ENCODE peak calls at places on chromosomes 11 and 22, in four cellular contexts. One of them, this sample, is unnamed.

GRCh38 chr22:43007519-43008102 is 7.3 kb downstream of the PACSIN2 start:
- DNase-seq in neuronal stem cell: no peak
- DNase-seq in trophoblast cell: peak
- DNase-seq in IMR-90: peak
- DNase-seq in this sample: no peak

GRCh38 chr22:33073989-33074391 is 15.8 kb upstream of the SYN3 start:
- DNase-seq in trophoblast cell: no peak
- DNase-seq in neuronal stem cell: no peak
- DNase-seq in IMR-90: no peak
- DNase-seq in this sample: no peak

GRCh38 chr11:104476454-104476853 is 312.5 kb upstream of the PDGFD start:
- DNase-seq in trophoblast cell: no peak
- DNase-seq in neuronal stem cell: no peak
- DNase-seq in IMR-90: no peak
- DNase-seq in this sample: no peak

GRCh38 chr11:130022799-130023198 is 20.2 kb upstream of the PRDM10 start:
- DNase-seq in neuronal stem cell: no peak
- DNase-seq in trophoblast cell: no peak
- DNase-seq in IMR-90: no peak
- DNase-seq in this sample: no peak

GRCh38 chr11:134978388-134979088 is 566.5 kb upstream of the B3GAT1 start:
- DNase-seq in IMR-90: no peak
- DNase-seq in neuronal stem cell: no peak
- DNase-seq in trophoblast cell: no peak
- DNase-seq in this sample: peak

GRCh38 chr22:23376256-23376655 is 195.9 kb downstream of the BCR start:
- DNase-seq in trophoblast cell: peak
- DNase-seq in neuronal stem cell: no peak
- DNase-seq in IMR-90: no peak
- DNase-seq in this sample: peak

GRCh38 chr22:42439021-42439420 is 6.8 kb upstream of the NFAM1 start:
- DNase-seq in neuronal stem cell: no peak
- DNase-seq in trophoblast cell: no peak
- DNase-seq in IMR-90: no peak
- DNase-seq in this sample: no peak

GRCh38 chr22:19240813-19241592 is 50.5 kb downstream of the CLTCL1 start:
- DNase-seq in trophoblast cell: no peak
- DNase-seq in IMR-90: no peak
- DNase-seq in neuronal stem cell: no peak
- DNase-seq in this sample: no peak

GRCh38 chr22:24244144-24244787 is 616 bp downstream of the GGT5 start:
- DNase-seq in trophoblast cell: no peak
- DNase-seq in IMR-90: peak
- DNase-seq in neuronal stem cell: no peak
- DNase-seq in this sample: no peak

GRCh38 chr11:63687845-63688244 is 6.5 kb downstream of the RTN3 start:
- DNase-seq in trophoblast cell: no peak
- DNase-seq in IMR-90: no peak
- DNase-seq in neuronal stem cell: no peak
- DNase-seq in this sample: no peak

GRCh38 chr11:74179234-74180126 is 8.4 kb downstream of the PPME1 start:
- DNase-seq in neuronal stem cell: no peak
- DNase-seq in IMR-90: peak
- DNase-seq in trophoblast cell: no peak
- DNase-seq in this sample: no peak

GRCh38 chr11:10809373-10810199 is 860 bp upstream of the EIF4G2 start:
- DNase-seq in trophoblast cell: peak
- DNase-seq in neuronal stem cell: peak
- DNase-seq in IMR-90: peak
- DNase-seq in this sample: peak

GRCh38 chr22:38316340-38317236 is 645 bp downstream of the CSNK1E start:
- DNase-seq in trophoblast cell: peak
- DNase-seq in neuronal stem cell: no peak
- DNase-seq in IMR-90: peak
- DNase-seq in this sample: no peak

GRCh38 chr11:116457336-116458007 is 315.3 kb downstream of the BUD13 start:
- DNase-seq in trophoblast cell: no peak
- DNase-seq in IMR-90: no peak
- DNase-seq in neuronal stem cell: peak
- DNase-seq in this sample: no peak

GRCh38 chr22:35984776-35985175 is 43.8 kb downstream of the RBFOX2 start:
- DNase-seq in IMR-90: no peak
- DNase-seq in trophoblast cell: peak
- DNase-seq in neuronal stem cell: no peak
- DNase-seq in this sample: no peak

GRCh38 chr11:62958547-62959071 is 26.2 kb downstream of the SLC22A6 start:
- DNase-seq in IMR-90: peak
- DNase-seq in trophoblast cell: no peak
- DNase-seq in neuronal stem cell: no peak
- DNase-seq in this sample: no peak

GRCh38 chr22:44898236-44898635 is 111.6 kb downstream of the PHF21B start:
- DNase-seq in trophoblast cell: no peak
- DNase-seq in IMR-90: no peak
- DNase-seq in neuronal stem cell: no peak
- DNase-seq in this sample: no peak

GRCh38 chr11:91686700-91687099 is 537.9 kb upstream of the FAT3 start:
- DNase-seq in trophoblast cell: no peak
- DNase-seq in neuronal stem cell: no peak
- DNase-seq in IMR-90: no peak
- DNase-seq in this sample: no peak

DNA sequence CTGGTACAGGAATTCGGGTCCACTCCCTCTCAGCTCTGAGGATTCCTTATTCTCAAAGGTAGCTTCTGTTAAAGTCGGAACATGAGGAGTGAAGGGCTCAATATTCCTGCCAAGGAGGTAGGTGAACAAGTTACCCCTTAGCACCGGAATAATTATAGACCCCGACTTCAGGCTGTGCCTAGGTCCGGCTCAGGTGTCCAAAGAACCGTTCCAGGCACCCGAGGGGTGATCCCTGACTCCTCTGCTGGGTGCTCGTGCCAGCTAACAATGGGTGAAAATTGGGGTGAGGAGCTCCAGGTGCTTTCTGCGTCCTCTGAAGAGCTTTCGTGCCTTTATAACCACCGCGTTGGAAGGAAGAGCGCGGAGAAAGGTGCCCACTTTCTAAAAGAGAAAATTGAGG is 445 bp downstream of the CYB561A3 start:
- DNase-seq in trophoblast cell: peak
- DNase-seq in neuronal stem cell: no peak
- DNase-seq in IMR-90: no peak
- DNase-seq in this sample: no peak
- H3K14ac ChIP-seq in trophoblast cell: peak
- H3K14ac ChIP-seq in neuronal stem cell: no peak
- H3K14ac ChIP-seq in IMR-90: peak
- H3K14ac ChIP-seq in this sample: no peak

GRCh38 chr22:46019351-46019750 is 42.4 kb upstream of the WNT7B start:
- DNase-seq in trophoblast cell: no peak
- DNase-seq in IMR-90: no peak
- DNase-seq in neuronal stem cell: no peak
- DNase-seq in this sample: no peak
- H2AK5ac ChIP-seq in trophoblast cell: no peak
- H2AK5ac ChIP-seq in IMR-90: no peak
- H2AK5ac ChIP-seq in neuronal stem cell: no peak
- H2AK5ac ChIP-seq in this sample: no peak

GRCh38 chr22:50326959-50327710 is at the start of gene DENND6B:
- DNase-seq in IMR-90: peak
- DNase-seq in trophoblast cell: peak
- DNase-seq in neuronal stem cell: peak
- DNase-seq in this sample: peak
- H3K14ac ChIP-seq in IMR-90: peak
- H3K14ac ChIP-seq in trophoblast cell: peak
- H3K14ac ChIP-seq in neuronal stem cell: peak
- H3K14ac ChIP-seq in this sample: peak

GRCh38 chr11:47131136-47131535 is 45.5 kb downstream of the ARFGAP2 start:
- DNase-seq in neuronal stem cell: no peak
- DNase-seq in IMR-90: no peak
- DNase-seq in trophoblast cell: no peak
- DNase-seq in this sample: no peak
- H2AK5ac ChIP-seq in neuronal stem cell: no peak
- H2AK5ac ChIP-seq in IMR-90: no peak
- H2AK5ac ChIP-seq in trophoblast cell: no peak
- H2AK5ac ChIP-seq in this sample: peak

DNA sequence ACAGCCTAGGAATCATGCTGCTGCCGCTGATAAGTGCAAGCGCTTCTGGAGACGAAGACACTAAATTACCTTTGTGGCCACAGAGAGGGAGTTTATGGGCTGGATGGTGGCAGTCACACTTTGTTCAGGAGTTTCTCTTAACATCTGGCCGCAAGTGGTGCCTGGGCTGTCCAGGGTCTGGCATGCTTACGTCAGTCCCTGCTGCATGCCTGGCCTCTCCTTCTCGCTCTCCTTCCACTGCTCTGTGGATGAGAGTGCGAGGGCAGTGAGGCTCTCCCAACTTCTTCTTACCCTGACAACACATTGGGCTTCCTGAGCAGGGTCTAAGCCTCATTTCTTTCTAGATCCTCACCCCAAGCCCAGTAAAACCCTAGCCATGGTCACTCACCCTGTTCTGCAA is 160.7 kb upstream of the SEZ6L start:
- DNase-seq in neuronal stem cell: no peak
- DNase-seq in IMR-90: no peak
- DNase-seq in trophoblast cell: no peak
- DNase-seq in this sample: no peak
- H3K14ac ChIP-seq in neuronal stem cell: no peak
- H3K14ac ChIP-seq in IMR-90: no peak
- H3K14ac ChIP-seq in trophoblast cell: no peak
- H3K14ac ChIP-seq in this sample: peak

DNA sequence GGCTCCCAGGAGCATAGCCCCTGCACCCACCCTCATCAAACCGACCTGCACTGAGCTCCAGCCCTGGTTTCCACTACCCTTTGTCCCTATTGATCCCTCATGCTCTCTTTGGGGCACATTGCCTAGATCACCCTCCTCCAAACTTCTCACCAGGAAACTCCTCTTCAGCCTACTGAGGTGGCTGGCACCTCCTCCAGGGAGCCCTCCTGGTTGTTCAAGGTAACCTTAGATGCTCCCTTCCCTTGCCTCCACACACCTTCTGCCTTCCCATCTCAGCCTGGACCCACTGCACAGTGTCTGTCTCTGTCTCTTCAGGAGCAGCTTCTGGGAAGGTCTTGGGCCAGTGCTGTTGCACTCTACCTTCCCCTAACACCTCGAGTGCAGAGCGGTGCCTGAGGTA is 15.8 kb upstream of the WNT7B start:
- DNase-seq in neuronal stem cell: no peak
- DNase-seq in IMR-90: no peak
- DNase-seq in trophoblast cell: no peak
- DNase-seq in this sample: no peak
- H2AK5ac ChIP-seq in neuronal stem cell: no peak
- H2AK5ac ChIP-seq in IMR-90: no peak
- H2AK5ac ChIP-seq in trophoblast cell: no peak
- H2AK5ac ChIP-seq in this sample: no peak

DNA sequence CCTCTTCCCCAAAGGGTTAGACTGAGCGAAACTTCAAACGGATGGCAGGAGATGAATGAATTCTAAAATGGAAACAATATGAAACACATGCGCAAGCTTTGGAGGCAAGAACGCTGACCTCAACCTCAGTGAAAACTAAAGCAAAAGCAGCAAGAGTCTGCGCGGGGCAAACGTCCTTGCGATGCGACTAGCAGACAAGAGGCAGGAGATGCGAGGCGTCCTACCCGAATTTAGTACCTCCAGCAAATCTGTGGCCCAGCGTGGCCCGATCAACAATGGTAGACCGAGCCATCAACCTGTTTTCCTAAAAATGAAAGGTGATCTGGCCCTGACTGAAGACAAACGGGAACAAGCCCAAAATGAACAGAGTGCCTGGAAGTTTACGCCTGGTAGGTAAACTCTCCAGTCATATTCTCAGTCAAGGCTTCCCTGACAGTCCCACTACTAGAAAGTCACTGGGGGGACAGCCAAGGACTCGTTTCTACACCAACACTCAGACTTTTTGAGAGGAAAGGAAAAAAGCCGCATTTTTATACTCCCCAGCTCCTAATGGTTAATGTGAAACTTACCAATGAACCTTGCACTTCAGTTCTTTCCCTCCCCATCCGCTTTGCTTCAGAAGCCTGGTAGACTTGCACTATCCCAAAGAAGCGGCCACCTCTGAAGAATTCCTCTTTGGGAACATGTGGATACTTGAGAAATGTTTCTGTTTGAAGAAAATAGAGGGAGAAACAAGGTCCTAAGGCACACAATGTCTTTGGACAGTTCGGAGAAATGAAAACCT is 11.5 kb downstream of the MMP3 start:
- DNase-seq in neuronal stem cell: no peak
- DNase-seq in trophoblast cell: no peak
- DNase-seq in IMR-90: no peak
- DNase-seq in this sample: peak
- H3K14ac ChIP-seq in neuronal stem cell: no peak
- H3K14ac ChIP-seq in trophoblast cell: no peak
- H3K14ac ChIP-seq in IMR-90: no peak
- H3K14ac ChIP-seq in this sample: no peak